ENCODE peak calls at places on chromosomes 12 and 14, in six cellular contexts. One of them, this sample, is unnamed.
A peak's percentile ranks its signal among the peaks of the same experiment; 100 is the strongest.

GRCh38 chr14:96037891-96038557 is 1.1 kb upstream of the C14orf132 start:
- DNase-seq in OCI-LY7: no peak
- DNase-seq in A673: peak; percentile 24
- DNase-seq in upper lobe of right lung: peak; percentile 88
- DNase-seq in aorta: peak; percentile 89
- DNase-seq in cardiac muscle cell: peak; percentile 78
- DNase-seq in this sample: no peak

GRCh38 chr12:105214141-105214540 is 21.8 kb downstream of the APPL2 start:
- DNase-seq in OCI-LY7: no peak
- DNase-seq in A673: no peak
- DNase-seq in upper lobe of right lung: no peak
- DNase-seq in aorta: no peak
- DNase-seq in cardiac muscle cell: peak; percentile 71
- DNase-seq in this sample: no peak

GRCh38 chr14:68939893-68940613 is 39.0 kb downstream of the ACTN1 start:
- DNase-seq in OCI-LY7: no peak
- DNase-seq in A673: peak; percentile 89
- DNase-seq in upper lobe of right lung: no peak
- DNase-seq in aorta: peak; percentile 93
- DNase-seq in cardiac muscle cell: peak; percentile 98
- DNase-seq in this sample: peak; percentile 94

GRCh38 chr12:49188205-49188915 is 520 bp downstream of the TUBA1A start:
- DNase-seq in OCI-LY7: peak; percentile 78
- DNase-seq in A673: peak; percentile 81
- DNase-seq in upper lobe of right lung: peak; percentile 91
- DNase-seq in aorta: peak; percentile 91
- DNase-seq in cardiac muscle cell: peak; percentile 84
- DNase-seq in this sample: peak; percentile 78

GRCh38 chr12:1496162-1496925 is 98.0 kb downstream of the FBXL14 start:
- DNase-seq in OCI-LY7: no peak
- DNase-seq in A673: no peak
- DNase-seq in upper lobe of right lung: no peak
- DNase-seq in aorta: peak; percentile 74
- DNase-seq in cardiac muscle cell: peak; percentile 36
- DNase-seq in this sample: peak; percentile 53

GRCh38 chr14:65958664-65959562 is 527.3 kb upstream of the CCDC196 start:
- DNase-seq in OCI-LY7: peak; percentile 60
- DNase-seq in A673: peak; percentile 45
- DNase-seq in upper lobe of right lung: no peak
- DNase-seq in aorta: peak; percentile 55
- DNase-seq in cardiac muscle cell: peak; percentile 50
- DNase-seq in this sample: peak; percentile 47

GRCh38 chr12:76299536-76300296 is 48.5 kb downstream of the BBS10 start:
- DNase-seq in OCI-LY7: no peak
- DNase-seq in A673: peak; percentile 45
- DNase-seq in upper lobe of right lung: no peak
- DNase-seq in aorta: no peak
- DNase-seq in cardiac muscle cell: no peak
- DNase-seq in this sample: peak; percentile 54

GRCh38 chr12:131990066-131990979 is 40.6 kb downstream of the EP400 start:
- DNase-seq in OCI-LY7: no peak
- DNase-seq in A673: peak; percentile 88
- DNase-seq in upper lobe of right lung: no peak
- DNase-seq in aorta: no peak
- DNase-seq in cardiac muscle cell: no peak
- DNase-seq in this sample: peak; percentile 86

GRCh38 chr12:46219147-46219891 is 49.5 kb downstream of the SLC38A1 start:
- DNase-seq in OCI-LY7: no peak
- DNase-seq in A673: no peak
- DNase-seq in upper lobe of right lung: no peak
- DNase-seq in aorta: no peak
- DNase-seq in cardiac muscle cell: no peak
- DNase-seq in this sample: no peak

GRCh38 chr12:4134833-4135597 is 138.5 kb upstream of the CCND2 start:
- DNase-seq in OCI-LY7: no peak
- DNase-seq in A673: no peak
- DNase-seq in upper lobe of right lung: no peak
- DNase-seq in aorta: no peak
- DNase-seq in cardiac muscle cell: no peak
- DNase-seq in this sample: peak; percentile 77

GRCh38 chr12:131832393-131833231 is 4.4 kb downstream of the MMP17 start:
- DNase-seq in OCI-LY7: no peak
- DNase-seq in A673: peak; percentile 83
- DNase-seq in upper lobe of right lung: no peak
- DNase-seq in aorta: no peak
- DNase-seq in cardiac muscle cell: peak; percentile 73
- DNase-seq in this sample: peak; percentile 78

GRCh38 chr12:46473634-46474201 is 101.1 kb upstream of the SLC38A2 start:
- DNase-seq in OCI-LY7: no peak
- DNase-seq in A673: peak; percentile 95
- DNase-seq in upper lobe of right lung: peak; percentile 73
- DNase-seq in aorta: peak; percentile 85
- DNase-seq in cardiac muscle cell: peak; percentile 96
- DNase-seq in this sample: peak; percentile 78

GRCh38 chr14:75208843-75209242 is 32.4 kb upstream of the TMED10 start:
- DNase-seq in OCI-LY7: no peak
- DNase-seq in A673: no peak
- DNase-seq in upper lobe of right lung: no peak
- DNase-seq in aorta: no peak
- DNase-seq in cardiac muscle cell: no peak
- DNase-seq in this sample: no peak

GRCh38 chr14:93970589-93970966 is 5.8 kb downstream of the ASB2 start:
- DNase-seq in OCI-LY7: peak; percentile 76
- DNase-seq in A673: peak; percentile 15
- DNase-seq in upper lobe of right lung: no peak
- DNase-seq in aorta: no peak
- DNase-seq in cardiac muscle cell: no peak
- DNase-seq in this sample: no peak

GRCh38 chr14:92589213-92589852 is 75.8 kb downstream of the RIN3 start:
- DNase-seq in OCI-LY7: peak; percentile 45
- DNase-seq in A673: no peak
- DNase-seq in upper lobe of right lung: no peak
- DNase-seq in aorta: no peak
- DNase-seq in cardiac muscle cell: peak; percentile 56
- DNase-seq in this sample: no peak

GRCh38 chr12:12028668-12029402 is 41.9 kb upstream of the BCL2L14 start:
- DNase-seq in OCI-LY7: no peak
- DNase-seq in A673: no peak
- DNase-seq in upper lobe of right lung: no peak
- DNase-seq in aorta: no peak
- DNase-seq in cardiac muscle cell: no peak
- DNase-seq in this sample: no peak

GRCh38 chr14:61493239-61493638 is 171.9 kb downstream of the PRKCH start:
- DNase-seq in OCI-LY7: no peak
- DNase-seq in A673: no peak
- DNase-seq in upper lobe of right lung: no peak
- DNase-seq in aorta: no peak
- DNase-seq in cardiac muscle cell: peak; percentile 95
- DNase-seq in this sample: no peak

GRCh38 chr14:35285991-35286564 is 6.1 kb upstream of the PSMA6 start:
- DNase-seq in OCI-LY7: peak; percentile 72
- DNase-seq in A673: no peak
- DNase-seq in upper lobe of right lung: no peak
- DNase-seq in aorta: no peak
- DNase-seq in cardiac muscle cell: no peak
- DNase-seq in this sample: no peak

GRCh38 chr12:108594-108993 is 42.0 kb downstream of the IQSEC3 start:
- DNase-seq in OCI-LY7: no peak
- DNase-seq in A673: no peak
- DNase-seq in upper lobe of right lung: peak; percentile 68
- DNase-seq in aorta: peak; percentile 66
- DNase-seq in cardiac muscle cell: no peak
- DNase-seq in this sample: peak; percentile 59

GRCh38 chr12:5718680-5719079 is 226.4 kb downstream of the ANO2 start:
- DNase-seq in OCI-LY7: no peak
- DNase-seq in A673: no peak
- DNase-seq in upper lobe of right lung: no peak
- DNase-seq in aorta: no peak
- DNase-seq in cardiac muscle cell: no peak
- DNase-seq in this sample: no peak

GRCh38 chr14:21428930-21429329 is 27.0 kb downstream of the CHD8 start:
- DNase-seq in OCI-LY7: no peak
- DNase-seq in A673: no peak
- DNase-seq in upper lobe of right lung: no peak
- DNase-seq in aorta: no peak
- DNase-seq in cardiac muscle cell: no peak
- DNase-seq in this sample: no peak

GRCh38 chr12:46754550-46754949 is 71.2 kb downstream of the SLC38A4 start:
- DNase-seq in OCI-LY7: no peak
- DNase-seq in A673: no peak
- DNase-seq in upper lobe of right lung: no peak
- DNase-seq in aorta: no peak
- DNase-seq in cardiac muscle cell: no peak
- DNase-seq in this sample: no peak

GRCh38 chr12:7374423-7375144 is 69.4 kb downstream of the CD163L1 start:
- DNase-seq in OCI-LY7: peak; percentile 27
- DNase-seq in A673: peak; percentile 48
- DNase-seq in upper lobe of right lung: peak; percentile 72
- DNase-seq in aorta: peak; percentile 64
- DNase-seq in cardiac muscle cell: peak; percentile 4
- DNase-seq in this sample: peak; percentile 36

GRCh38 chr12:7375145-7375543 is 68.8 kb downstream of the CD163L1 start:
- DNase-seq in OCI-LY7: no peak
- DNase-seq in A673: no peak
- DNase-seq in upper lobe of right lung: no peak
- DNase-seq in aorta: no peak
- DNase-seq in cardiac muscle cell: no peak
- DNase-seq in this sample: no peak

GRCh38 chr12:7373226-7373625 is 69.4 kb downstream of the ACSM4 start:
- DNase-seq in OCI-LY7: no peak
- DNase-seq in A673: no peak
- DNase-seq in upper lobe of right lung: no peak
- DNase-seq in aorta: no peak
- DNase-seq in cardiac muscle cell: no peak
- DNase-seq in this sample: peak; percentile 71

GRCh38 chr12:7369274-7369729 is 65.4 kb downstream of the ACSM4 start:
- DNase-seq in OCI-LY7: no peak
- DNase-seq in A673: peak; percentile 39
- DNase-seq in upper lobe of right lung: no peak
- DNase-seq in aorta: no peak
- DNase-seq in cardiac muscle cell: peak; percentile 19
- DNase-seq in this sample: peak; percentile 85
- H3K4me3 ChIP-seq in OCI-LY7: no peak overlapping the region
- H3K4me3 ChIP-seq in A673: no peak overlapping the region
- H3K4me3 ChIP-seq in upper lobe of right lung: no peak overlapping the region
- H3K4me3 ChIP-seq in aorta: no peak overlapping the region
- H3K4me3 ChIP-seq in cardiac muscle cell: no peak overlapping the region
- H3K4me3 ChIP-seq in this sample: peak overlapping the region; percentile 41

DNA sequence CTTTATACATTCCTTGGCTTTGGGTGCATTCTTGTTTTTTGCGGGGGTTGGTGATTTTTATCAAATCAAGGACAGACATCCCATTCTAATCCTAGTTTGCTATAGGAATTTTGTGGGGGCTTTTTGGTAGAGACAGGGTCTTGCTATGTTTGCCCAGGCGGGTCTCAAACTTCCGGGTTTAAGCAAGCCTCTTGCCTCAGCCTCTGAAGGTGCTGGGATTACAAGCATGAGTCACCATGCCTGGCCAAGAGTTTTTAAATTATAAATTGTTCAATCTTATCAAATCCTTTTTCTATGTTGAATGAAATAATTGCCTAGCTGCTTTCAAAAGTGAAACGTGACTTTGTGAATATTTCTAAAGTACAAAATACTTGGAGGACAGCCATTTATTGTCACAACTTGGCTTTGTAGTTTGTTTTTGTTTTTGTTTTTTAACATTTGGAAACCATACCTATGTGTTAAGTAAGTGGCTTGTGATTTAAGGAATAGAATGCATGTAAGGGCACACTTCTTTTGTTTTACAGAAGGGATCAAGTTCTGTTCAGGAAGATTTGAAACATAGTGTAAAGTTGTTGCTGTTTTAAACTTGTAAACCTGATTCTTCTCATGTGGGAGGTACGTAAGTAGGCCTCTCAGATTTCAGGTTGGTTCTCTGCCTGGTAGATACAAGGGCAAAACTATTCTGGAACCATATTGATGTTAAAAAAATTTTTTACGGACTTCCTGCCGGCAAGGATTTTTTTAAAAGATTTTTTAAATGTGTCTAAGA is 13.4 kb downstream of the MARK3 start:
- DNase-seq in OCI-LY7: no peak
- DNase-seq in A673: no peak
- DNase-seq in upper lobe of right lung: no peak
- DNase-seq in aorta: no peak
- DNase-seq in cardiac muscle cell: peak; percentile 61
- DNase-seq in this sample: no peak
- H3K4me1 ChIP-seq in OCI-LY7: peaks cover 42% of the 10 kb centered on the region
- H3K4me1 ChIP-seq in A673: peaks cover 62% of the 10 kb centered on the region
- H3K4me1 ChIP-seq in upper lobe of right lung: peaks cover 92% of the 10 kb centered on the region
- H3K4me1 ChIP-seq in aorta: peaks cover 6% of the 10 kb centered on the region
- H3K4me1 ChIP-seq in cardiac muscle cell: peaks cover 54% of the 10 kb centered on the region
- H3K4me1 ChIP-seq in this sample: peaks cover 15% of the 10 kb centered on the region

GRCh38 chr12:59075141-59075540 is 154.8 kb upstream of the LRIG3 start:
- DNase-seq in OCI-LY7: no peak
- DNase-seq in A673: no peak
- DNase-seq in upper lobe of right lung: no peak
- DNase-seq in aorta: no peak
- DNase-seq in cardiac muscle cell: peak; percentile 57
- DNase-seq in this sample: peak; percentile 72

GRCh38 chr12:59069481-59069880 is 149.2 kb upstream of the LRIG3 start:
- DNase-seq in OCI-LY7: no peak
- DNase-seq in A673: no peak
- DNase-seq in upper lobe of right lung: no peak
- DNase-seq in aorta: no peak
- DNase-seq in cardiac muscle cell: no peak
- DNase-seq in this sample: no peak

GRCh38 chr12:59066445-59066844 is 146.1 kb upstream of the LRIG3 start:
- DNase-seq in OCI-LY7: no peak
- DNase-seq in A673: no peak
- DNase-seq in upper lobe of right lung: no peak
- DNase-seq in aorta: no peak
- DNase-seq in cardiac muscle cell: no peak
- DNase-seq in this sample: no peak

GRCh38 chr12:59067068-59067467 is 146.8 kb upstream of the LRIG3 start:
- DNase-seq in OCI-LY7: no peak
- DNase-seq in A673: no peak
- DNase-seq in upper lobe of right lung: no peak
- DNase-seq in aorta: no peak
- DNase-seq in cardiac muscle cell: peak; percentile 38
- DNase-seq in this sample: peak; percentile 62

DNA sequence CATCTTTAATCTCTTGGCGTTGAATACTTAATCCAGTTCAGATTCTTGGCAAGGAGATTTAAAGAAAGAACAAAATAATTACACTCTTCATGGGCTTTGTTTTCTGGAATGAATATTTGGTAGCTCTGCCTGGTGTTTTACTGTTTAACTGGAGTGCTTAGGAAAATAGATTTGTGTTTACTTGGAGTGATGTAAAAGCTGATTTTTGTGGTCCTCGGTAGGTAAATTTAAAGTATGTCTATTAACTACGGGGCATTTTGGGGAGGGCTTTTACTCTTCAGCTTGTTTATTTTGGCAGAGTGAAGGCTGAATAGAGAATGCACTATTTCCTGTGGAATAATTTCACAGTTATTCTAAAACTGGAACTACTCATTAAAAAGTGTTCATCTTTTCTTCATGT is 150.2 kb upstream of the LRIG3 start:
- DNase-seq in OCI-LY7: no peak
- DNase-seq in A673: no peak
- DNase-seq in upper lobe of right lung: no peak
- DNase-seq in aorta: no peak
- DNase-seq in cardiac muscle cell: no peak
- DNase-seq in this sample: no peak
- H3K4me3 ChIP-seq in OCI-LY7: no peak overlapping the region
- H3K4me3 ChIP-seq in A673: no peak overlapping the region
- H3K4me3 ChIP-seq in upper lobe of right lung: no peak overlapping the region
- H3K4me3 ChIP-seq in aorta: no peak overlapping the region
- H3K4me3 ChIP-seq in cardiac muscle cell: no peak overlapping the region
- H3K4me3 ChIP-seq in this sample: no peak overlapping the region

GRCh38 chr14:64692597-64693350 is 11.4 kb upstream of the PLEKHG3 start:
- DNase-seq in OCI-LY7: no peak
- DNase-seq in A673: no peak
- DNase-seq in upper lobe of right lung: no peak
- DNase-seq in aorta: no peak
- DNase-seq in cardiac muscle cell: peak; percentile 36
- DNase-seq in this sample: no peak
- H3K4me1 ChIP-seq in OCI-LY7: no peaks in the 10 kb centered on the region
- H3K4me1 ChIP-seq in A673: no peaks in the 10 kb centered on the region
- H3K4me1 ChIP-seq in upper lobe of right lung: peaks cover 10% of the 10 kb centered on the region
- H3K4me1 ChIP-seq in aorta: no peaks in the 10 kb centered on the region
- H3K4me1 ChIP-seq in cardiac muscle cell: peaks cover 11% of the 10 kb centered on the region
- H3K4me1 ChIP-seq in this sample: peaks cover 5% of the 10 kb centered on the region